ENCODE peak calls at places on chromosome 6, in five cellular contexts. One of them, this sample, is unnamed.

GRCh38 chr6:53309059-53309896 is 39.5 kb downstream of the ELOVL5 start:
- DNase-seq in GM23248: peak
- DNase-seq in T-helper 1 cell: no peak
- DNase-seq in NCI-H2029: peak
- DNase-seq in NCI-H1092 treated with DMSO at 0.1 percent for 48 hours: peak
- DNase-seq in this sample: no peak

GRCh38 chr6:5175195-5175594 is 85.6 kb downstream of the LYRM4 start:
- DNase-seq in GM23248: peak
- DNase-seq in T-helper 1 cell: no peak
- DNase-seq in NCI-H2029: peak
- DNase-seq in NCI-H1092 treated with DMSO at 0.1 percent for 48 hours: no peak
- DNase-seq in this sample: no peak

GRCh38 chr6:24356310-24357035 is 1.4 kb downstream of the DCDC2 start:
- DNase-seq in GM23248: no peak
- DNase-seq in T-helper 1 cell: no peak
- DNase-seq in NCI-H2029: no peak
- DNase-seq in NCI-H1092 treated with DMSO at 0.1 percent for 48 hours: no peak
- DNase-seq in this sample: no peak

GRCh38 chr6:154433477-154434241 is 76.8 kb downstream of the CNKSR3 start:
- DNase-seq in GM23248: no peak
- DNase-seq in T-helper 1 cell: no peak
- DNase-seq in NCI-H2029: no peak
- DNase-seq in NCI-H1092 treated with DMSO at 0.1 percent for 48 hours: no peak
- DNase-seq in this sample: no peak

GRCh38 chr6:110567957-110568696 is 91.7 kb upstream of the SLC22A16 start:
- DNase-seq in GM23248: no peak
- DNase-seq in T-helper 1 cell: no peak
- DNase-seq in NCI-H2029: peak
- DNase-seq in NCI-H1092 treated with DMSO at 0.1 percent for 48 hours: no peak
- DNase-seq in this sample: no peak

GRCh38 chr6:122400467-122401089 is 1.1 kb downstream of the HSF2 start:
- DNase-seq in GM23248: peak
- DNase-seq in T-helper 1 cell: no peak
- DNase-seq in NCI-H2029: no peak
- DNase-seq in NCI-H1092 treated with DMSO at 0.1 percent for 48 hours: no peak
- DNase-seq in this sample: no peak

GRCh38 chr6:131807644-131808459 is at the start of gene ENPP1:
- DNase-seq in GM23248: peak
- DNase-seq in T-helper 1 cell: peak
- DNase-seq in NCI-H2029: no peak
- DNase-seq in NCI-H1092 treated with DMSO at 0.1 percent for 48 hours: peak
- DNase-seq in this sample: peak

GRCh38 chr6:126963077-126963809 is 155.2 kb upstream of the RSPO3 start:
- DNase-seq in GM23248: no peak
- DNase-seq in T-helper 1 cell: no peak
- DNase-seq in NCI-H2029: no peak
- DNase-seq in NCI-H1092 treated with DMSO at 0.1 percent for 48 hours: no peak
- DNase-seq in this sample: no peak

GRCh38 chr6:49257549-49257948 is 205.5 kb downstream of the MMUT start:
- DNase-seq in GM23248: no peak
- DNase-seq in T-helper 1 cell: no peak
- DNase-seq in NCI-H2029: no peak
- DNase-seq in NCI-H1092 treated with DMSO at 0.1 percent for 48 hours: no peak
- DNase-seq in this sample: no peak

GRCh38 chr6:56329296-56330050 is 82.1 kb upstream of the COL21A1 start:
- DNase-seq in GM23248: peak
- DNase-seq in T-helper 1 cell: no peak
- DNase-seq in NCI-H2029: no peak
- DNase-seq in NCI-H1092 treated with DMSO at 0.1 percent for 48 hours: no peak
- DNase-seq in this sample: no peak

GRCh38 chr6:8940356-8940755 is 505.0 kb upstream of the SLC35B3 start:
- DNase-seq in GM23248: no peak
- DNase-seq in T-helper 1 cell: no peak
- DNase-seq in NCI-H2029: peak
- DNase-seq in NCI-H1092 treated with DMSO at 0.1 percent for 48 hours: peak
- DNase-seq in this sample: no peak

GRCh38 chr6:43735642-43736199 is 34.3 kb upstream of the VEGFA start:
- DNase-seq in GM23248: no peak
- DNase-seq in T-helper 1 cell: no peak
- DNase-seq in NCI-H2029: no peak
- DNase-seq in NCI-H1092 treated with DMSO at 0.1 percent for 48 hours: no peak
- DNase-seq in this sample: no peak

GRCh38 chr6:69427882-69428281 is 368.9 kb downstream of the LMBRD1 start:
- DNase-seq in GM23248: no peak
- DNase-seq in T-helper 1 cell: no peak
- DNase-seq in NCI-H2029: no peak
- DNase-seq in NCI-H1092 treated with DMSO at 0.1 percent for 48 hours: no peak
- DNase-seq in this sample: no peak

GRCh38 chr6:121522265-121522664 is 86.8 kb downstream of the GJA1 start:
- DNase-seq in GM23248: peak
- DNase-seq in T-helper 1 cell: no peak
- DNase-seq in NCI-H2029: no peak
- DNase-seq in NCI-H1092 treated with DMSO at 0.1 percent for 48 hours: no peak
- DNase-seq in this sample: no peak

GRCh38 chr6:63805808-63806572 is 170.4 kb downstream of the PHF3 start:
- DNase-seq in GM23248: peak
- DNase-seq in T-helper 1 cell: no peak
- DNase-seq in NCI-H2029: no peak
- DNase-seq in NCI-H1092 treated with DMSO at 0.1 percent for 48 hours: no peak
- DNase-seq in this sample: no peak

GRCh38 chr6:354631-355280 is 36.8 kb upstream of the IRF4 start:
- DNase-seq in GM23248: no peak
- DNase-seq in T-helper 1 cell: no peak
- DNase-seq in NCI-H2029: no peak
- DNase-seq in NCI-H1092 treated with DMSO at 0.1 percent for 48 hours: no peak
- DNase-seq in this sample: no peak

GRCh38 chr6:98657764-98658163 is 176.6 kb upstream of the POU3F2 start:
- DNase-seq in GM23248: peak
- DNase-seq in T-helper 1 cell: no peak
- DNase-seq in NCI-H2029: no peak
- DNase-seq in NCI-H1092 treated with DMSO at 0.1 percent for 48 hours: no peak
- DNase-seq in this sample: no peak

GRCh38 chr6:122692175-122692598 is 82.0 kb downstream of the PKIB start:
- DNase-seq in GM23248: peak
- DNase-seq in T-helper 1 cell: no peak
- DNase-seq in NCI-H2029: no peak
- DNase-seq in NCI-H1092 treated with DMSO at 0.1 percent for 48 hours: no peak
- DNase-seq in this sample: no peak

GRCh38 chr6:107550241-107550840 is 60.4 kb downstream of the SOBP start:
- DNase-seq in GM23248: no peak
- DNase-seq in T-helper 1 cell: no peak
- DNase-seq in NCI-H2029: no peak
- DNase-seq in NCI-H1092 treated with DMSO at 0.1 percent for 48 hours: no peak
- DNase-seq in this sample: no peak

GRCh38 chr6:108176281-108177089 is 10.7 kb downstream of the NR2E1 start:
- DNase-seq in GM23248: no peak
- DNase-seq in T-helper 1 cell: no peak
- DNase-seq in NCI-H2029: no peak
- DNase-seq in NCI-H1092 treated with DMSO at 0.1 percent for 48 hours: no peak
- DNase-seq in this sample: no peak

GRCh38 chr6:41727705-41728072 is 7.7 kb downstream of the TFEB start:
- DNase-seq in GM23248: no peak
- DNase-seq in T-helper 1 cell: no peak
- DNase-seq in NCI-H2029: no peak
- DNase-seq in NCI-H1092 treated with DMSO at 0.1 percent for 48 hours: no peak
- DNase-seq in this sample: no peak

GRCh38 chr6:87968435-87969278 is 79.0 kb upstream of the SPACA1 start:
- DNase-seq in GM23248: peak
- DNase-seq in T-helper 1 cell: no peak
- DNase-seq in NCI-H2029: peak
- DNase-seq in NCI-H1092 treated with DMSO at 0.1 percent for 48 hours: peak
- DNase-seq in this sample: no peak

GRCh38 chr6:10478187-10479040 is 42.7 kb upstream of the GCNT2 start:
- DNase-seq in GM23248: peak
- DNase-seq in T-helper 1 cell: no peak
- DNase-seq in NCI-H2029: peak
- DNase-seq in NCI-H1092 treated with DMSO at 0.1 percent for 48 hours: no peak
- DNase-seq in this sample: no peak

GRCh38 chr6:114997813-114998292 is 655.0 kb upstream of the HS3ST5 start:
- DNase-seq in GM23248: no peak
- DNase-seq in T-helper 1 cell: no peak
- DNase-seq in NCI-H2029: peak
- DNase-seq in NCI-H1092 treated with DMSO at 0.1 percent for 48 hours: no peak
- DNase-seq in this sample: no peak

GRCh38 chr6:145929037-145929633 is 35.0 kb downstream of the SHPRH start:
- DNase-seq in GM23248: peak
- DNase-seq in T-helper 1 cell: no peak
- DNase-seq in NCI-H2029: no peak
- DNase-seq in NCI-H1092 treated with DMSO at 0.1 percent for 48 hours: peak
- DNase-seq in this sample: no peak

GRCh38 chr6:120779441-120779840 is 554.8 kb downstream of the TBC1D32 start:
- DNase-seq in GM23248: no peak
- DNase-seq in T-helper 1 cell: no peak
- DNase-seq in NCI-H2029: no peak
- DNase-seq in NCI-H1092 treated with DMSO at 0.1 percent for 48 hours: no peak
- DNase-seq in this sample: no peak

GRCh38 chr6:15249371-15250019 is 3.6 kb downstream of the JARID2 start:
- DNase-seq in GM23248: peak
- DNase-seq in T-helper 1 cell: no peak
- DNase-seq in NCI-H2029: no peak
- DNase-seq in NCI-H1092 treated with DMSO at 0.1 percent for 48 hours: no peak
- DNase-seq in this sample: no peak

GRCh38 chr6:125099211-125100017 is 54.2 kb upstream of the TPD52L1 start:
- DNase-seq in GM23248: peak
- DNase-seq in T-helper 1 cell: no peak
- DNase-seq in NCI-H2029: peak
- DNase-seq in NCI-H1092 treated with DMSO at 0.1 percent for 48 hours: peak
- DNase-seq in this sample: no peak

GRCh38 chr6:31758281-31758680 is 4.2 kb upstream of the SAPCD1 start:
- DNase-seq in GM23248: no peak
- DNase-seq in T-helper 1 cell: no peak
- DNase-seq in NCI-H2029: no peak
- DNase-seq in NCI-H1092 treated with DMSO at 0.1 percent for 48 hours: no peak
- DNase-seq in this sample: no peak

GRCh38 chr6:130834482-130835251 is 7.5 kb downstream of the SMLR1 start:
- DNase-seq in GM23248: no peak
- DNase-seq in T-helper 1 cell: no peak
- DNase-seq in NCI-H2029: no peak
- DNase-seq in NCI-H1092 treated with DMSO at 0.1 percent for 48 hours: no peak
- DNase-seq in this sample: no peak

GRCh38 chr6:53056273-53056672 is 8.9 kb upstream of the FBXO9 start:
- DNase-seq in GM23248: no peak
- DNase-seq in T-helper 1 cell: no peak
- DNase-seq in NCI-H2029: peak
- DNase-seq in NCI-H1092 treated with DMSO at 0.1 percent for 48 hours: peak
- DNase-seq in this sample: no peak

GRCh38 chr6:106258726-106259125 is 66.8 kb downstream of the ATG5 start:
- DNase-seq in GM23248: no peak
- DNase-seq in T-helper 1 cell: no peak
- DNase-seq in NCI-H2029: no peak
- DNase-seq in NCI-H1092 treated with DMSO at 0.1 percent for 48 hours: no peak
- DNase-seq in this sample: no peak

GRCh38 chr6:51570168-51570921 is 517.1 kb downstream of the PKHD1 start:
- DNase-seq in GM23248: no peak
- DNase-seq in T-helper 1 cell: no peak
- DNase-seq in NCI-H2029: no peak
- DNase-seq in NCI-H1092 treated with DMSO at 0.1 percent for 48 hours: no peak
- DNase-seq in this sample: no peak

GRCh38 chr6:159533016-159533415 is 160.0 kb downstream of the SOD2 start:
- DNase-seq in GM23248: peak
- DNase-seq in T-helper 1 cell: no peak
- DNase-seq in NCI-H2029: no peak
- DNase-seq in NCI-H1092 treated with DMSO at 0.1 percent for 48 hours: no peak
- DNase-seq in this sample: no peak

GRCh38 chr6:53032853-53033252 is 32.4 kb upstream of the FBXO9 start:
- DNase-seq in GM23248: peak
- DNase-seq in T-helper 1 cell: no peak
- DNase-seq in NCI-H2029: no peak
- DNase-seq in NCI-H1092 treated with DMSO at 0.1 percent for 48 hours: no peak
- DNase-seq in this sample: no peak

GRCh38 chr6:135274561-135275293 is 93.6 kb downstream of the MYB start:
- DNase-seq in GM23248: no peak
- DNase-seq in T-helper 1 cell: no peak
- DNase-seq in NCI-H2029: no peak
- DNase-seq in NCI-H1092 treated with DMSO at 0.1 percent for 48 hours: no peak
- DNase-seq in this sample: no peak

GRCh38 chr6:144150673-144151009 is 324 bp downstream of the STX11 start:
- DNase-seq in GM23248: peak
- DNase-seq in T-helper 1 cell: no peak
- DNase-seq in NCI-H2029: no peak
- DNase-seq in NCI-H1092 treated with DMSO at 0.1 percent for 48 hours: no peak
- DNase-seq in this sample: peak

GRCh38 chr6:169169375-169169774 is 84.3 kb downstream of the THBS2 start:
- DNase-seq in GM23248: no peak
- DNase-seq in T-helper 1 cell: no peak
- DNase-seq in NCI-H2029: no peak
- DNase-seq in NCI-H1092 treated with DMSO at 0.1 percent for 48 hours: no peak
- DNase-seq in this sample: no peak

This sample was measured in activated T-helper 2 cell treated with anti-CD3 and anti-CD28 coated beads, Interferon-gamma antibody, Interleukin-2, Interleukin-4, amounts not matched to agents 10 μg/mL and 5 μg/mL and 100 μg/mL, durations not matched to agents 14 hours and 24 hours and 36 hours.